ENCODE peak calls at places on chromosome 19, in seven cellular contexts. One of them, this sample, is unnamed.

GRCh38 chr19:46902402-46902766 is 41.6 kb downstream of the ARHGAP35 start:
- DNase-seq in NB4: no peak
- DNase-seq in BE2C: no peak
- DNase-seq in activated T-cell treated with anti-CD3 and anti-CD28 coated beads for 1 hour: no peak
- DNase-seq in NCI-H1436: no peak
- DNase-seq in CD8-positive, alpha-beta T cell: no peak
- DNase-seq in HTR-8/SVneo: no peak
- DNase-seq in this sample: peak

GRCh38 chr19:7605490-7606222 is 10.0 kb downstream of the CAMSAP3 start:
- DNase-seq in NB4: peak
- DNase-seq in BE2C: peak
- DNase-seq in activated T-cell treated with anti-CD3 and anti-CD28 coated beads for 1 hour: no peak
- DNase-seq in NCI-H1436: no peak
- DNase-seq in CD8-positive, alpha-beta T cell: no peak
- DNase-seq in HTR-8/SVneo: no peak
- DNase-seq in this sample: peak

GRCh38 chr19:32878988-32879387 is 9.4 kb upstream of the SLC7A9 start:
- DNase-seq in NB4: no peak
- DNase-seq in BE2C: no peak
- DNase-seq in activated T-cell treated with anti-CD3 and anti-CD28 coated beads for 1 hour: no peak
- DNase-seq in NCI-H1436: no peak
- DNase-seq in CD8-positive, alpha-beta T cell: no peak
- DNase-seq in HTR-8/SVneo: no peak
- DNase-seq in this sample: no peak

GRCh38 chr19:10701955-10702307 is 692 bp downstream of the QTRT1 start:
- DNase-seq in NB4: peak
- DNase-seq in BE2C: peak
- DNase-seq in activated T-cell treated with anti-CD3 and anti-CD28 coated beads for 1 hour: no peak
- DNase-seq in NCI-H1436: no peak
- DNase-seq in CD8-positive, alpha-beta T cell: peak
- DNase-seq in HTR-8/SVneo: peak
- DNase-seq in this sample: no peak

GRCh38 chr19:3459322-3459881 is 20.9 kb downstream of the SMIM24 start:
- DNase-seq in NB4: no peak
- DNase-seq in BE2C: no peak
- DNase-seq in activated T-cell treated with anti-CD3 and anti-CD28 coated beads for 1 hour: no peak
- DNase-seq in NCI-H1436: no peak
- DNase-seq in CD8-positive, alpha-beta T cell: no peak
- DNase-seq in HTR-8/SVneo: no peak
- DNase-seq in this sample: no peak

GRCh38 chr19:42396248-42396541 is 6.1 kb upstream of the CNFN start:
- DNase-seq in NB4: peak
- DNase-seq in BE2C: no peak
- DNase-seq in activated T-cell treated with anti-CD3 and anti-CD28 coated beads for 1 hour: no peak
- DNase-seq in NCI-H1436: peak
- DNase-seq in CD8-positive, alpha-beta T cell: no peak
- DNase-seq in HTR-8/SVneo: no peak
- DNase-seq in this sample: no peak

GRCh38 chr19:51185069-51185867 is 39.6 kb upstream of the CD33 start:
- DNase-seq in NB4: no peak
- DNase-seq in BE2C: no peak
- DNase-seq in activated T-cell treated with anti-CD3 and anti-CD28 coated beads for 1 hour: no peak
- DNase-seq in NCI-H1436: no peak
- DNase-seq in CD8-positive, alpha-beta T cell: no peak
- DNase-seq in HTR-8/SVneo: no peak
- DNase-seq in this sample: no peak

GRCh38 chr19:50633359-50633758 is 6.3 kb downstream of the SYT3 start:
- DNase-seq in NB4: no peak
- DNase-seq in BE2C: no peak
- DNase-seq in activated T-cell treated with anti-CD3 and anti-CD28 coated beads for 1 hour: no peak
- DNase-seq in NCI-H1436: no peak
- DNase-seq in CD8-positive, alpha-beta T cell: no peak
- DNase-seq in HTR-8/SVneo: no peak
- DNase-seq in this sample: no peak

GRCh38 chr19:13231663-13232062 is 81.5 kb downstream of the IER2 start:
- DNase-seq in NB4: no peak
- DNase-seq in BE2C: no peak
- DNase-seq in activated T-cell treated with anti-CD3 and anti-CD28 coated beads for 1 hour: no peak
- DNase-seq in NCI-H1436: no peak
- DNase-seq in CD8-positive, alpha-beta T cell: no peak
- DNase-seq in HTR-8/SVneo: no peak
- DNase-seq in this sample: no peak